ENCODE peak calls at places on chromosome 21, in six cellular contexts. One of them, this sample, is unnamed.

GRCh38 chr21:33033094-33033951 is 7.6 kb downstream of the OLIG2 start:
- DNase-seq in AG04450: no peak
- DNase-seq in LoVo: no peak
- DNase-seq in thoracic aorta: no peak
- DNase-seq in H7: peak; percentile 82
- DNase-seq in AG08395: no peak
- DNase-seq in this sample: no peak

GRCh38 chr21:41895643-41896493 is 16.7 kb upstream of the PRDM15 start:
- DNase-seq in AG04450: no peak
- DNase-seq in LoVo: no peak
- DNase-seq in thoracic aorta: no peak
- DNase-seq in H7: peak; percentile 68
- DNase-seq in AG08395: no peak
- DNase-seq in this sample: no peak

GRCh38 chr21:37787456-37787855 is 128.8 kb downstream of the KCNJ6 start:
- DNase-seq in AG04450: peak; percentile 76
- DNase-seq in LoVo: no peak
- DNase-seq in thoracic aorta: no peak
- DNase-seq in H7: no peak
- DNase-seq in AG08395: peak; percentile 79
- DNase-seq in this sample: no peak

GRCh38 chr21:43874085-43874785 is 9.2 kb downstream of the AGPAT3 start:
- DNase-seq in AG04450: no peak
- DNase-seq in LoVo: no peak
- DNase-seq in thoracic aorta: no peak
- DNase-seq in H7: no peak
- DNase-seq in AG08395: no peak
- DNase-seq in this sample: no peak

GRCh38 chr21:33229099-33229775 is 501 bp upstream of the IFNAR2 start:
- DNase-seq in AG04450: no peak
- DNase-seq in LoVo: no peak
- DNase-seq in thoracic aorta: no peak
- DNase-seq in H7: peak; percentile 26
- DNase-seq in AG08395: no peak
- DNase-seq in this sample: no peak

GRCh38 chr21:46604975-46605758 is at the start of gene S100B:
- DNase-seq in AG04450: no peak
- DNase-seq in LoVo: no peak
- DNase-seq in thoracic aorta: no peak
- DNase-seq in H7: peak; percentile 79
- DNase-seq in AG08395: no peak
- DNase-seq in this sample: no peak

GRCh38 chr21:43322805-43323204 is 104.1 kb downstream of the SIK1 start:
- DNase-seq in AG04450: no peak
- DNase-seq in LoVo: no peak
- DNase-seq in thoracic aorta: no peak
- DNase-seq in H7: no peak
- DNase-seq in AG08395: no peak
- DNase-seq in this sample: no peak

GRCh38 chr21:14533555-14534400 is 12.3 kb downstream of the SAMSN1 start:
- DNase-seq in AG04450: no peak
- DNase-seq in LoVo: peak; percentile 56
- DNase-seq in thoracic aorta: no peak
- DNase-seq in H7: no peak
- DNase-seq in AG08395: no peak
- DNase-seq in this sample: peak; percentile 4

GRCh38 chr21:38938343-38938742 is 132.6 kb downstream of the ETS2 start:
- DNase-seq in AG04450: no peak
- DNase-seq in LoVo: no peak
- DNase-seq in thoracic aorta: no peak
- DNase-seq in H7: peak; percentile 63
- DNase-seq in AG08395: peak; percentile 48
- DNase-seq in this sample: no peak

GRCh38 chr21:32516729-32517649 is 68.3 kb downstream of the TCP10L start:
- DNase-seq in AG04450: peak; percentile 98
- DNase-seq in LoVo: no peak
- DNase-seq in thoracic aorta: no peak
- DNase-seq in H7: no peak
- DNase-seq in AG08395: no peak
- DNase-seq in this sample: peak; percentile 72

GRCh38 chr21:35585878-35586277 is 474.4 kb downstream of the SETD4 start:
- DNase-seq in AG04450: no peak
- DNase-seq in LoVo: no peak
- DNase-seq in thoracic aorta: no peak
- DNase-seq in H7: no peak
- DNase-seq in AG08395: no peak
- DNase-seq in this sample: no peak

GRCh38 chr21:26099610-26100219 is 70.9 kb downstream of the APP start:
- DNase-seq in AG04450: no peak
- DNase-seq in LoVo: no peak
- DNase-seq in thoracic aorta: no peak
- DNase-seq in H7: no peak
- DNase-seq in AG08395: peak; percentile 45
- DNase-seq in this sample: no peak

GRCh38 chr21:30190554-30190953 is 23.9 kb upstream of the CLDN17 start:
- DNase-seq in AG04450: no peak
- DNase-seq in LoVo: no peak
- DNase-seq in thoracic aorta: no peak
- DNase-seq in H7: no peak
- DNase-seq in AG08395: no peak
- DNase-seq in this sample: no peak

GRCh38 chr21:39184050-39184980 is 1.1 kb upstream of the PSMG1 start:
- DNase-seq in AG04450: no peak
- DNase-seq in LoVo: no peak
- DNase-seq in thoracic aorta: no peak
- DNase-seq in H7: no peak
- DNase-seq in AG08395: no peak
- DNase-seq in this sample: peak; percentile 28

GRCh38 chr21:34110594-34111202 is 37.3 kb downstream of the MRPS6 start:
- DNase-seq in AG04450: no peak
- DNase-seq in LoVo: no peak
- DNase-seq in thoracic aorta: no peak
- DNase-seq in H7: no peak
- DNase-seq in AG08395: no peak
- DNase-seq in this sample: no peak

GRCh38 chr21:35940074-35940927 is 120.0 kb downstream of the SETD4 start:
- DNase-seq in AG04450: peak; percentile 57
- DNase-seq in LoVo: peak; percentile 65
- DNase-seq in thoracic aorta: no peak
- DNase-seq in H7: peak; percentile 27
- DNase-seq in AG08395: peak; percentile 79
- DNase-seq in this sample: peak; percentile 35

GRCh38 chr21:44301961-44302406 is 2.1 kb downstream of the PFKL start:
- DNase-seq in AG04450: no peak
- DNase-seq in LoVo: no peak
- DNase-seq in thoracic aorta: no peak
- DNase-seq in H7: no peak
- DNase-seq in AG08395: no peak
- DNase-seq in this sample: no peak

GRCh38 chr21:15732290-15732995 is 2.7 kb downstream of the USP25 start:
- DNase-seq in AG04450: no peak
- DNase-seq in LoVo: peak; percentile 69
- DNase-seq in thoracic aorta: no peak
- DNase-seq in H7: no peak
- DNase-seq in AG08395: no peak
- DNase-seq in this sample: peak; percentile 65

This sample was measured in HT-29.